ENCODE peak calls at places on chromosomes 7 and 10, in four cellular contexts. A is SW480; E is CD4-positive, CD25-positive, alpha-beta regulatory T cell; R is IMR-90. L is an unnamed sample.

GRCh38 chr7:141709318-141709717 is 1.2 kb downstream of the WEE2 start:
- DNase-seq in A (no peak), E (no peak), R (no peak), L (no peak)

GRCh38 chr7:36794689-36795088 is 70.4 kb upstream of the AOAH start:
- DNase-seq in A (peak), E (no peak), R (no peak), L (peak)

GRCh38 chr7:48280100-48280499 is 108.8 kb downstream of the ABCA13 start:
- DNase-seq in A (no peak), E (no peak), R (peak), L (no peak)

GRCh38 chr7:36281945-36282727 is 107.5 kb upstream of the ANLN start:
- DNase-seq in A (peak), E (no peak), R (peak), L (no peak)

GRCh38 chr10:543862-544822 is 145.3 kb downstream of the DIP2C start:
- DNase-seq in A (no peak), E (no peak), R (no peak), L (no peak)

GRCh38 chr7:98217623-98218582 is 6.7 kb downstream of the BHLHA15 start:
- DNase-seq in A (peak), E (no peak), R (no peak), L (no peak)

GRCh38 chr7:117666019-117666418 is 186.2 kb downstream of the CFTR start:
- DNase-seq in A (peak), E (no peak), R (peak), L (no peak)

GRCh38 chr10:4810093-4810492 is 15.9 kb upstream of the AKR1E2 start:
- DNase-seq in A (no peak), E (no peak), R (peak), L (no peak)

GRCh38 chr10:122450336-122450990 is 4.0 kb upstream of the ARMS2 start:
- DNase-seq in A (no peak), E (no peak), R (no peak), L (no peak)

GRCh38 chr10:67837519-67838314 is at the start of gene DNAJC12:
- DNase-seq in A (peak), E (peak), R (peak), L (peak)

GRCh38 chr7:10930551-10930950 is 43.1 kb upstream of the PHF14 start:
- DNase-seq in A (no peak), E (no peak), R (no peak), L (no peak)

GRCh38 chr7:16915405-16915804 is 33.6 kb upstream of the AGR3 start:
- DNase-seq in A (peak), E (no peak), R (peak), L (no peak)

GRCh38 chr10:43395571-43396060 is 13.4 kb downstream of the HNRNPF start:
- DNase-seq in A (no peak), E (peak), R (peak), L (no peak)

GRCh38 chr7:139479620-139480019 is 3.9 kb downstream of the KLRG2 start:
- DNase-seq in A (no peak), E (no peak), R (no peak), L (no peak)

GRCh38 chr10:79182122-79182521 is 113.4 kb downstream of the ZMIZ1 start:
- DNase-seq in A (no peak), E (no peak), R (no peak), L (no peak)

GRCh38 chr7:21191317-21192073 is 236.4 kb upstream of the SP4 start:
- DNase-seq in A (no peak), E (no peak), R (no peak), L (no peak)

GRCh38 chr10:16828114-16828568 is 10.9 kb upstream of the RSU1 start:
- DNase-seq in A (peak), E (peak), R (peak), L (peak)

GRCh38 chr7:71343821-71344341 is 211.9 kb downstream of the GALNT17 start:
- DNase-seq in A (no peak), E (no peak), R (no peak), L (no peak)

GRCh38 chr10:5449823-5450222 is 37.5 kb downstream of the NET1 start:
- DNase-seq in A (peak), E (no peak), R (peak), L (no peak)

GRCh38 chr7:118217068-118217715 is 7.3 kb upstream of the ANKRD7 start:
- DNase-seq in A (no peak), E (no peak), R (no peak), L (no peak)

GRCh38 chr7:141452911-141453310 is 98.3 kb upstream of the AGK start:
- DNase-seq in A (no peak), E (no peak), R (no peak), L (no peak)

GRCh38 chr7:141071260-141071854 is 2.5 kb upstream of the TMEM178B start:
- DNase-seq in A (peak), E (no peak), R (no peak), L (peak)

GRCh38 chr7:95971716-95972115 is 199.4 kb downstream of the DYNC1I1 start:
- DNase-seq in A (no peak), E (no peak), R (no peak), L (no peak)

GRCh38 chr10:84267503-84268126 is 22.8 kb downstream of the RGR start:
- DNase-seq in A (peak), E (peak), R (peak), L (peak)

L was measured in NCI-H774.